ENCODE peak calls at places on chromosomes 1 and 21, in six cellular contexts. Q is spleen; S is CD8-positive, alpha-beta memory T cell; D is mesenchymal stem cell; R is heart right ventricle; P is naive thymus-derived CD4-positive, alpha-beta T cell. I is an unnamed sample. For H3K4me1, the result is how much of the 10 kb centered on the place peaks cover.

GRCh38 chr1:33876970-33877680 is 13.2 kb downstream of the HMGB4 start:
- DNase-seq in P (no peak), S (no peak), Q (no peak), D (no peak), R (peak), I (no peak)

GRCh38 chr21:45542242-45542666 is at the start of gene SLC19A1:
- DNase-seq in P (peak), R (peak), D (peak), S (peak), Q (peak), I (peak)

GRCh38 chr1:30763654-30764248 is 6.2 kb upstream of the LAPTM5 start:
- DNase-seq in Q (no peak), D (peak), S (no peak), P (no peak), R (no peak), I (peak)

GRCh38 chr1:183306317-183307042 is 111.7 kb downstream of the NMNAT2 start:
- DNase-seq in D (peak), R (peak), S (no peak), P (no peak), Q (no peak), I (no peak)

GRCh38 chr1:9942399-9942938 is 722 bp downstream of the LZIC start:
- DNase-seq in R (no peak), P (no peak), S (no peak), D (peak), Q (no peak), I (no peak)

GRCh38 chr1:3515774-3516480 is 61.5 kb downstream of the ARHGEF16 start:
- DNase-seq in R (no peak), S (no peak), Q (no peak), P (no peak), D (no peak), I (no peak)

GRCh38 chr1:60503216-60503615 is 429.6 kb upstream of the C1orf87 start:
- DNase-seq in R (no peak), P (no peak), Q (no peak), D (no peak), S (no peak), I (no peak)

GRCh38 chr1:54016343-54017282 is 1.4 kb downstream of the LDLRAD1 start:
- DNase-seq in Q (no peak), R (no peak), S (no peak), D (peak), P (no peak), I (no peak)

GRCh38 chr1:228772516-228773212 is 37.4 kb downstream of the RHOU start:
- DNase-seq in S (no peak), P (no peak), Q (no peak), R (no peak), D (no peak), I (no peak)

GRCh38 chr1:245279346-245279745 is 124.6 kb downstream of the KIF26B start:
- DNase-seq in S (no peak), R (no peak), Q (no peak), P (no peak), D (peak), I (no peak)

GRCh38 chr1:12712091-12712490 is 3.8 kb upstream of the AADACL3 start:
- DNase-seq in P (no peak), Q (no peak), R (no peak), D (no peak), S (no peak), I (no peak)

GRCh38 chr1:170805957-170806662 is 129.2 kb upstream of the MROH9 start:
- DNase-seq in Q (no peak), R (no peak), D (no peak), P (no peak), S (no peak), I (peak)

GRCh38 chr1:45723248-45723930 is 27.1 kb downstream of the IPP start:
- DNase-seq in R (no peak), D (peak), S (no peak), P (no peak), Q (no peak), I (no peak)

GRCh38 chr1:53642607-53643006 is 96.4 kb downstream of the GLIS1 start:
- DNase-seq in S (no peak), P (no peak), R (no peak), Q (peak), D (no peak), I (no peak)

GRCh38 chr1:6148497-6149241 is 31.5 kb downstream of the CHD5 start:
- DNase-seq in P (peak), D (peak), S (peak), R (no peak), Q (peak), I (peak)

GRCh38 chr1:223189903-223190724 is 47.1 kb upstream of the TLR5 start:
- DNase-seq in P (no peak), R (no peak), Q (no peak), D (no peak), S (peak), I (no peak)

GRCh38 chr1:157438236-157439012 is 113.9 kb downstream of the FCRL5 start:
- DNase-seq in P (no peak), S (no peak), Q (no peak), D (peak), R (no peak), I (no peak)

GRCh38 chr1:156407344-156407743 is 38.3 kb downstream of the RHBG start:
- DNase-seq in Q (peak), D (no peak), R (no peak), S (no peak), P (no peak), I (no peak)

GRCh38 chr21:41045534-41046268 is 122.3 kb upstream of the BACE2 start:
- DNase-seq in S (no peak), P (no peak), Q (no peak), R (no peak), D (no peak), I (no peak)

GRCh38 chr1:82549851-82550250 is 749.1 kb downstream of the ADGRL2 start:
- DNase-seq in R (no peak), S (no peak), D (no peak), P (no peak), Q (no peak), I (no peak)

GRCh38 chr1:160416369-160416768 is 16.0 kb downstream of the VANGL2 start:
- DNase-seq in D (peak), R (no peak), S (no peak), P (no peak), Q (no peak), I (no peak)

GRCh38 chr1:46136711-46137110 is 4.3 kb upstream of the PIK3R3 start:
- DNase-seq in S (no peak), R (no peak), P (no peak), Q (no peak), D (no peak), I (no peak)

GRCh38 chr1:212470059-212470458 is 37.3 kb downstream of the NENF start:
- DNase-seq in R (peak), P (no peak), Q (peak), D (peak), S (no peak), I (peak)

GRCh38 chr1:41662656-41663437 is 178.4 kb upstream of the EDN2 start:
- DNase-seq in P (no peak), S (no peak), D (peak), R (peak), Q (peak), I (peak)

GRCh38 chr1:150551784-150552691 is 2.8 kb downstream of the ADAMTSL4 start:
- DNase-seq in R (peak), S (no peak), Q (peak), P (no peak), D (peak), I (peak)

GRCh38 chr1:215489771-215490566 is 77.1 kb upstream of the KCTD3 start:
- DNase-seq in Q (no peak), D (no peak), R (no peak), P (no peak), S (no peak), I (no peak)

DNA sequence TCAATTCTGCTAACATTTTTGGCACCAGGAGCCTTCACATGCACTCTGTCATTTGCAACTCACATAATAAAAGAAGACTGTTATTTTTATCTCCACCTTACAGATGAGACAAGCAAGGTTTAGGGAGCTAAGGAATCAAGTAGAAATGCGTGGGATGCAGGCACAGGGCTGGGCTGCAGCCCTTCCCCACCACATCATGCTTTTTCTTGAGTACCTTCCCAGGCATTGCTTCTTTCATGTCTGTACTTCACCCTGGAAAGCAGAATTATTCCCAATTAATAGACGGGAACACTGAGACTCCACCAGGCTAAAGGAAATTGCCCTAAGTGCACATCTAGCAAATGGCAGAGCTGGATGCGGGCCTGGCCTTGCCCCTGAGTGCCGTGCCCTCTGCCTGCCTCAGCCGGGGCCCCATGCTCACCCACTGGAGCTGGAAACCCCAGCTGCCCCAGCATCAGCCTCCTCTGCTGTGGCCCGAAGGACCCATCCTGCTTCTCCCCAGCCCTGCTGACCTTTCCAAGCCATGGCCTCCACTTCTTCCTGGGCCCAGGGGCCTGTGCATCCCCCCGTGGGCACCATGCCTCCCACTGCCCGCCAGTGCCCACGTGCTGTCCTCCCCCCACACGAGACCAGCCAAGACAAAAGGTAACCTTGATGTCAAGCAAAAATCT is 257.5 kb downstream of the TOMM20 start:
- DNase-seq in R (no peak), S (no peak), P (no peak), D (no peak), Q (no peak), I (no peak)
- H3K4me1 ChIP-seq in R (under half), S (under half), P (under half), D (under half), Q (under half), I (under half)

GRCh38 chr1:40382110-40382464 is 8.6 kb downstream of the SMAP2 start:
- DNase-seq in R (no peak), Q (no peak), P (no peak), S (no peak), D (no peak), I (no peak)

GRCh38 chr1:40382601-40383000 is 9.1 kb downstream of the SMAP2 start:
- DNase-seq in P (no peak), R (no peak), Q (no peak), D (no peak), S (no peak), I (no peak)

GRCh38 chr1:40383488-40384412 is 10.2 kb downstream of the SMAP2 start:
- DNase-seq in R (no peak), Q (no peak), P (no peak), D (peak), S (no peak), I (no peak)

GRCh38 chr1:40384413-40384762 is 10.9 kb downstream of the SMAP2 start:
- DNase-seq in P (no peak), S (no peak), D (no peak), Q (no peak), R (no peak), I (no peak)

DNA sequence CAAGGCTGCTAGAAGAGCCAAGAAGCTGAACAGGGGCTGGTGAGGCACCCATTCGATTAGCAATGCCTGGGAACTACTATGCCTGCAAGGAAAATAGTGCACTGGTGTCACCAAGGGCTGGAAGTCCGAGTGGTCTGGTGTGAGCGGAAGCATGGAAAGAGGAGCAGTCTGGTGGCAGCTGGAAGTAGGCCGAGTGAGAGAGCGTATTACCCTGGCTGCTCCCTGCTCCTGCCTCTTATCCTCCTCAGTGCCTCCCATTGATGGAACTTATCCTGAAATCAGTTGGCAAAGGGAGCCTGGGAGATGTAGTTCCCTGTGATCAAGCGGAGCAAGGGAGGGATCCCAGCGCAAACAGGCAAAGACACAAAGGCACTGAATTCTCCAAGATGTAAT is 9.6 kb downstream of the SMAP2 start:
- DNase-seq in D (no peak), R (no peak), Q (no peak), S (no peak), P (no peak), I (no peak)
- H3K4me1 ChIP-seq in D (under half), R (under half), Q (half or more), S (half or more), P (half or more), I (under half)

GRCh38 chr21:34843562-34843961 is 174.8 kb downstream of the CLIC6 start:
- DNase-seq in D (no peak), S (no peak), Q (no peak), R (no peak), P (no peak), I (no peak)

GRCh38 chr21:34840693-34841092 is 171.9 kb downstream of the CLIC6 start:
- DNase-seq in D (no peak), S (no peak), R (no peak), Q (no peak), P (no peak), I (no peak)

GRCh38 chr21:34839070-34839820 is 170.5 kb downstream of the CLIC6 start:
- DNase-seq in Q (no peak), D (no peak), P (no peak), S (no peak), R (no peak), I (no peak)

GRCh38 chr21:34844033-34844923 is 175.5 kb downstream of the CLIC6 start:
- DNase-seq in R (peak), Q (no peak), S (no peak), P (no peak), D (peak), I (no peak)

DNA sequence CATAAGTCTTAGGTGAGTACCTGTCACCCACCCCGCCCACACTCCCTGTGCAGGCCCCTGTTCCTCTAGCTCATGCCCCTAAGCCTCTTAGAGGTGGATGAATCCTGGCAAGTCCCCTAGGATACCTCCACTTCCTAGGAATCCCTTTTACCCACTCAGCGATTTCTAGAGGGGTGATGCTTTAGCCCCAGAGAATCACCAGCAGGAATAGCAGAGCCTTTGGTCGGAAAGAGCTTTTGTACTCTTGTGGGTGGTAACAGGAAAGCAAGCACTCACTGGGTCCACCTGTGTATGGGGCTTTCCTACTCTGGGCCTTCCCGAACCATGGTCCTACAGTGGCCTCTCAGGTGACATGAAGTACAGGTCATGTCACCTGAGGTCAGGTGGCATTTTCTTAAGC is 172.4 kb downstream of the CLIC6 start:
- DNase-seq in P (no peak), R (no peak), D (no peak), S (no peak), Q (no peak), I (no peak)
- H3K4me1 ChIP-seq in P (under half), R (under half), D (under half), S (under half), Q (half or more), I (under half)

DNA sequence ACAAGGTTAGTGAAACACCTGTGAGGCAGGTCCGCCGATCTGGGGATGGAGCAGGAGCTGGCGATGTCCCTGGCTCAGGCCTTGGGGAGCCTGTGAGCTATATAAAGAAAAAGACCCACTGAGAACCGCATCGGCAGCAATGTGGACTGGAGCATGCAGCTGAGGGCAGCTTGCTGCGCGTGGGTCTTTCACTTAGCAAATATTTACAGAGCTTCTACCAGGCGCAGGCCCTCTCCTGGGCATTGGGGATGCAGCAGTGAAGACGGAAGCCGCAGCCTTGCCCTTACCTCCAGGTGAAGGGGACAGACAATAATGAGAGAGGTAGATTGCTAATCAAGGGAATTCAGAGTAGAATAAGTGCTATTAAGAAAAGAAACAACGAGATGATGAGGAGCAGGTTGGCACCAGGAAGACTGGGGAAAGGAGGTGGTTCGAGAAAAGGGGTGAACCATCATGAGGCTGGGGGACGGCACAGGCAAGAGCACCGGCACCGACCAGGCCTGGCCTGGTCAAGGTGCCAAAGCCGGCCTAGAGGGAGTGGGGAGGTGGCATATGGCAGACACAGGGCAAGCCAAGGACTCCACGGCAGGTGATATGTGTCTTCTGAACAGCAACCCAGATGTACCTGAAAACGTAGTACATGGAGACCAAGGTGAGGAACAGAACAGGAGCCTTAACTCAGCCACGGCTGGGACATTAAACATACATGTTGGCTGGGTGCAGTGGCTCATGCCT is 60.7 kb upstream of the PAX7 start:
- DNase-seq in R (no peak), D (no peak), S (peak), P (no peak), Q (no peak), I (no peak)
- H3K4me1 ChIP-seq in R (under half), D (under half), S (under half), P (under half), Q (under half), I (under half)

GRCh38 chr1:114113801-114114750 is 39.6 kb downstream of the SYT6 start:
- DNase-seq in S (no peak), D (no peak), P (no peak), R (peak), Q (no peak), I (no peak)
- H3K4me1 ChIP-seq in S (under half), D (under half), P (under half), R (under half), Q (under half), I (under half)

GRCh38 chr1:25993197-25993951 is 4.5 kb downstream of the PAFAH2 start:
- DNase-seq in D (no peak), R (no peak), S (no peak), Q (no peak), P (no peak), I (no peak)
- H3K4me1 ChIP-seq in D (under half), R (under half), S (half or more), Q (half or more), P (under half), I (under half)

GRCh38 chr1:221994274-221994698 is 252.4 kb upstream of the DUSP10 start:
- DNase-seq in R (no peak), P (no peak), D (no peak), S (no peak), Q (no peak), I (no peak)
- H3K4me1 ChIP-seq in R (under half), P (under half), D (under half), S (under half), Q (under half), I (under half)

GRCh38 chr1:207811920-207812720 is 60.3 kb downstream of the CD46 start:
- DNase-seq in P (no peak), D (no peak), R (peak), S (no peak), Q (no peak), I (peak)
- H3K4me1 ChIP-seq in P (under half), D (under half), R (half or more), S (half or more), Q (half or more), I (under half)

I was measured in ovary.